ENCODE peak calls at places on chromosomes 11 and 22, in eight cellular contexts. One of them, this sample, is unnamed.
A peak's percentile ranks its signal among the peaks of the same experiment; 100 is the strongest.

GRCh38 chr11:118938491-118939411 is 13.0 kb upstream of the BCL9L start:
- DNase-seq in CD8-positive, alpha-beta T cell: no peak
- DNase-seq in PC-9: peak; percentile 100
- DNase-seq in colonic mucosa: no peak
- DNase-seq in K562: no peak
- DNase-seq in SJSA1: peak; percentile 60
- DNase-seq in lower lobe of right lung: peak; percentile 75
- DNase-seq in gastrocnemius medialis: no peak
- DNase-seq in this sample: no peak

GRCh38 chr11:32210601-32211000 is 119.7 kb downstream of the RCN1 start:
- DNase-seq in CD8-positive, alpha-beta T cell: no peak
- DNase-seq in PC-9: no peak
- DNase-seq in colonic mucosa: no peak
- DNase-seq in K562: no peak
- DNase-seq in SJSA1: no peak
- DNase-seq in lower lobe of right lung: no peak
- DNase-seq in gastrocnemius medialis: no peak
- DNase-seq in this sample: no peak

GRCh38 chr11:86047275-86047991 is 21.5 kb downstream of the PICALM start:
- DNase-seq in CD8-positive, alpha-beta T cell: peak; percentile 30
- DNase-seq in PC-9: peak; percentile 82
- DNase-seq in colonic mucosa: no peak
- DNase-seq in K562: no peak
- DNase-seq in SJSA1: no peak
- DNase-seq in lower lobe of right lung: no peak
- DNase-seq in gastrocnemius medialis: no peak
- DNase-seq in this sample: no peak

GRCh38 chr11:72621008-72621610 is 53.1 kb downstream of the PDE2A start:
- DNase-seq in CD8-positive, alpha-beta T cell: no peak
- DNase-seq in PC-9: no peak
- DNase-seq in colonic mucosa: no peak
- DNase-seq in K562: no peak
- DNase-seq in SJSA1: no peak
- DNase-seq in lower lobe of right lung: no peak
- DNase-seq in gastrocnemius medialis: no peak
- DNase-seq in this sample: no peak

GRCh38 chr11:35990170-35990569 is 46.3 kb downstream of the LDLRAD3 start:
- DNase-seq in CD8-positive, alpha-beta T cell: no peak
- DNase-seq in PC-9: no peak
- DNase-seq in colonic mucosa: no peak
- DNase-seq in K562: no peak
- DNase-seq in SJSA1: no peak
- DNase-seq in lower lobe of right lung: no peak
- DNase-seq in gastrocnemius medialis: no peak
- DNase-seq in this sample: no peak

GRCh38 chr11:118267486-118267885 is 3.4 kb upstream of the MPZL2 start:
- DNase-seq in CD8-positive, alpha-beta T cell: no peak
- DNase-seq in PC-9: peak; percentile 20
- DNase-seq in colonic mucosa: no peak
- DNase-seq in K562: no peak
- DNase-seq in SJSA1: no peak
- DNase-seq in lower lobe of right lung: no peak
- DNase-seq in gastrocnemius medialis: no peak
- DNase-seq in this sample: no peak

GRCh38 chr11:123546515-123546914 is 107.9 kb downstream of the SCN3B start:
- DNase-seq in CD8-positive, alpha-beta T cell: no peak
- DNase-seq in PC-9: no peak
- DNase-seq in colonic mucosa: no peak
- DNase-seq in K562: no peak
- DNase-seq in SJSA1: peak; percentile 44
- DNase-seq in lower lobe of right lung: no peak
- DNase-seq in gastrocnemius medialis: no peak
- DNase-seq in this sample: no peak

GRCh38 chr22:46457502-46458488 is 79.6 kb downstream of the CELSR1 start:
- DNase-seq in CD8-positive, alpha-beta T cell: no peak
- DNase-seq in PC-9: peak; percentile 88
- DNase-seq in colonic mucosa: no peak
- DNase-seq in K562: no peak
- DNase-seq in SJSA1: no peak
- DNase-seq in lower lobe of right lung: no peak
- DNase-seq in gastrocnemius medialis: no peak
- DNase-seq in this sample: no peak

GRCh38 chr11:19060629-19061028 is at the start of gene MRGPRX2:
- DNase-seq in CD8-positive, alpha-beta T cell: no peak
- DNase-seq in PC-9: no peak
- DNase-seq in colonic mucosa: no peak
- DNase-seq in K562: no peak
- DNase-seq in SJSA1: no peak
- DNase-seq in lower lobe of right lung: no peak
- DNase-seq in gastrocnemius medialis: no peak
- DNase-seq in this sample: no peak

GRCh38 chr22:19533049-19533626 is 8.9 kb upstream of the CLDN5 start:
- DNase-seq in CD8-positive, alpha-beta T cell: no peak
- DNase-seq in PC-9: no peak
- DNase-seq in colonic mucosa: no peak
- DNase-seq in K562: no peak
- DNase-seq in SJSA1: no peak
- DNase-seq in lower lobe of right lung: no peak
- DNase-seq in gastrocnemius medialis: no peak
- DNase-seq in this sample: no peak

GRCh38 chr22:19527321-19527721 is 3.1 kb upstream of the CLDN5 start:
- DNase-seq in CD8-positive, alpha-beta T cell: no peak
- DNase-seq in PC-9: no peak
- DNase-seq in colonic mucosa: no peak
- DNase-seq in K562: no peak
- DNase-seq in SJSA1: no peak
- DNase-seq in lower lobe of right lung: no peak
- DNase-seq in gastrocnemius medialis: no peak
- DNase-seq in this sample: peak; percentile 10

GRCh38 chr22:19527861-19528417 is 3.7 kb upstream of the CLDN5 start:
- DNase-seq in CD8-positive, alpha-beta T cell: no peak
- DNase-seq in PC-9: no peak
- DNase-seq in colonic mucosa: no peak
- DNase-seq in K562: no peak
- DNase-seq in SJSA1: no peak
- DNase-seq in lower lobe of right lung: no peak
- DNase-seq in gastrocnemius medialis: no peak
- DNase-seq in this sample: no peak

GRCh38 chr22:19533857-19534256 is 9.6 kb upstream of the CLDN5 start:
- DNase-seq in CD8-positive, alpha-beta T cell: no peak
- DNase-seq in PC-9: no peak
- DNase-seq in colonic mucosa: no peak
- DNase-seq in K562: no peak
- DNase-seq in SJSA1: no peak
- DNase-seq in lower lobe of right lung: no peak
- DNase-seq in gastrocnemius medialis: no peak
- DNase-seq in this sample: no peak

GRCh38 chr22:19530751-19531150 is 6.5 kb upstream of the CLDN5 start:
- DNase-seq in CD8-positive, alpha-beta T cell: no peak
- DNase-seq in PC-9: no peak
- DNase-seq in colonic mucosa: no peak
- DNase-seq in K562: no peak
- DNase-seq in SJSA1: no peak
- DNase-seq in lower lobe of right lung: no peak
- DNase-seq in gastrocnemius medialis: no peak
- DNase-seq in this sample: no peak
- H3K27ac ChIP-seq in CD8-positive, alpha-beta T cell: no peak overlapping the region
- H3K27ac ChIP-seq in PC-9: no peak overlapping the region
- H3K27ac ChIP-seq in colonic mucosa: no peak overlapping the region
- H3K27ac ChIP-seq in K562: no peak overlapping the region
- H3K27ac ChIP-seq in SJSA1: no peak overlapping the region
- H3K27ac ChIP-seq in lower lobe of right lung: no peak overlapping the region
- H3K27ac ChIP-seq in gastrocnemius medialis: no peak overlapping the region
- H3K27ac ChIP-seq in this sample: no peak overlapping the region

GRCh38 chr22:48882636-48883200 is 945.0 kb downstream of the BRD1 start:
- DNase-seq in CD8-positive, alpha-beta T cell: no peak
- DNase-seq in PC-9: no peak
- DNase-seq in colonic mucosa: no peak
- DNase-seq in K562: no peak
- DNase-seq in SJSA1: no peak
- DNase-seq in lower lobe of right lung: peak; percentile 19
- DNase-seq in gastrocnemius medialis: no peak
- DNase-seq in this sample: no peak

GRCh38 chr22:48884292-48884691 is 943.4 kb downstream of the BRD1 start:
- DNase-seq in CD8-positive, alpha-beta T cell: no peak
- DNase-seq in PC-9: no peak
- DNase-seq in colonic mucosa: no peak
- DNase-seq in K562: no peak
- DNase-seq in SJSA1: no peak
- DNase-seq in lower lobe of right lung: peak; percentile 23
- DNase-seq in gastrocnemius medialis: no peak
- DNase-seq in this sample: no peak

GRCh38 chr22:48881326-48881980 is 946.2 kb downstream of the BRD1 start:
- DNase-seq in CD8-positive, alpha-beta T cell: no peak
- DNase-seq in PC-9: no peak
- DNase-seq in colonic mucosa: no peak
- DNase-seq in K562: no peak
- DNase-seq in SJSA1: no peak
- DNase-seq in lower lobe of right lung: peak; percentile 22
- DNase-seq in gastrocnemius medialis: no peak
- DNase-seq in this sample: no peak

GRCh38 chr22:48884786-48885185 is 942.9 kb downstream of the BRD1 start:
- DNase-seq in CD8-positive, alpha-beta T cell: no peak
- DNase-seq in PC-9: no peak
- DNase-seq in colonic mucosa: no peak
- DNase-seq in K562: no peak
- DNase-seq in SJSA1: peak; percentile 39
- DNase-seq in lower lobe of right lung: peak; percentile 35
- DNase-seq in gastrocnemius medialis: no peak
- DNase-seq in this sample: no peak

DNA sequence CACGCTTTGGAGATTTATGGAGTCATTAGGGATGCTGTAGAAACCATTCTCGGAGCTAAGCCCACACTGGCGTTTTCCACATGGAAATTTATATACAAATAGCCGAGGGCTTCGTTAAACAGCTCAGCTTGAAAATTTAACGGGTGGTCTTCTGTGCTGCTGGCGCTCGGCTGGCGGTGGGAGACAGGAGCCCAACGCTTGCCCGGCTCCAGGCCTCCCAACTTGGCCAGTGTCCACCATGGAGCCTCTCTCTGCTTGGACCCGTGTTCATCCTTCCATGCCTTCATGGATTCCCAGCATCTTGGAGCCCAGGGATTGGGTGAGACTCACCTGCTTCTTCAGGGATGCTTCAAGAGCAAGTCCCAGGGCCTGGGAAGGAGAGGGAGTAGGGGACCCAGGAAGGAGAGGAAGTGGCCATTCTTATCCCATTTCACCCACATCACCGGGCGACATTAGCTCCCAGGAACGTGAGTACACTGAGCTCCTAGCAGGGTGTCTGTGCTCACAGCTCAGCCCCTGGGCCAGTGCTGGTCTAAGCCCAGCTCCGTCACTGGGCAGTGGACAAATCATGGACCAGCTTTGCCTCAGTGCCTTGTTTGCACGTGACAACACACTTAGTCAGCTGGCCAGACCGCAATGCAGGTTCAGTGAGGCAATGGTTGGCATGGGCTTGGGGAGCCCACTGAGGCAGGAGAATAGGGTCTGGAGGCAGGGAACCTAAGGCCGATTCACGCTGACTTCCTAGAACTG is 944.3 kb downstream of the BRD1 start:
- DNase-seq in CD8-positive, alpha-beta T cell: no peak
- DNase-seq in PC-9: no peak
- DNase-seq in colonic mucosa: no peak
- DNase-seq in K562: no peak
- DNase-seq in SJSA1: no peak
- DNase-seq in lower lobe of right lung: peak; percentile 33
- DNase-seq in gastrocnemius medialis: no peak
- DNase-seq in this sample: no peak
- H3K4me3 ChIP-seq in CD8-positive, alpha-beta T cell: no peak overlapping the region
- H3K4me3 ChIP-seq in PC-9: no peak overlapping the region
- H3K4me3 ChIP-seq in colonic mucosa: no peak overlapping the region
- H3K4me3 ChIP-seq in K562: no peak overlapping the region
- H3K4me3 ChIP-seq in SJSA1: no peak overlapping the region
- H3K4me3 ChIP-seq in lower lobe of right lung: no peak overlapping the region
- H3K4me3 ChIP-seq in gastrocnemius medialis: no peak overlapping the region
- H3K4me3 ChIP-seq in this sample: no peak overlapping the region

GRCh38 chr11:3866836-3867208 is 11.4 kb downstream of the STIM1 start:
- DNase-seq in CD8-positive, alpha-beta T cell: no peak
- DNase-seq in PC-9: no peak
- DNase-seq in colonic mucosa: no peak
- DNase-seq in K562: no peak
- DNase-seq in SJSA1: no peak
- DNase-seq in lower lobe of right lung: no peak
- DNase-seq in gastrocnemius medialis: no peak
- DNase-seq in this sample: no peak
- H3K27ac ChIP-seq in CD8-positive, alpha-beta T cell: no peak overlapping the region
- H3K27ac ChIP-seq in PC-9: no peak overlapping the region
- H3K27ac ChIP-seq in colonic mucosa: no peak overlapping the region
- H3K27ac ChIP-seq in K562: peak overlapping the region; percentile 77
- H3K27ac ChIP-seq in SJSA1: peak overlapping the region; percentile 63
- H3K27ac ChIP-seq in lower lobe of right lung: peak overlapping the region; percentile 69
- H3K27ac ChIP-seq in gastrocnemius medialis: peak overlapping the region; percentile 100
- H3K27ac ChIP-seq in this sample: peak overlapping the region; percentile 50

GRCh38 chr11:57498540-57498939 is 17.0 kb downstream of the SLC43A1 start:
- DNase-seq in CD8-positive, alpha-beta T cell: no peak
- DNase-seq in PC-9: no peak
- DNase-seq in colonic mucosa: no peak
- DNase-seq in K562: no peak
- DNase-seq in SJSA1: no peak
- DNase-seq in lower lobe of right lung: no peak
- DNase-seq in gastrocnemius medialis: no peak
- DNase-seq in this sample: no peak

GRCh38 chr11:57499983-57500461 is 15.5 kb downstream of the SLC43A1 start:
- DNase-seq in CD8-positive, alpha-beta T cell: no peak
- DNase-seq in PC-9: no peak
- DNase-seq in colonic mucosa: no peak
- DNase-seq in K562: no peak
- DNase-seq in SJSA1: no peak
- DNase-seq in lower lobe of right lung: no peak
- DNase-seq in gastrocnemius medialis: no peak
- DNase-seq in this sample: no peak

GRCh38 chr11:57500926-57501325 is 14.6 kb downstream of the SLC43A1 start:
- DNase-seq in CD8-positive, alpha-beta T cell: no peak
- DNase-seq in PC-9: no peak
- DNase-seq in colonic mucosa: no peak
- DNase-seq in K562: no peak
- DNase-seq in SJSA1: no peak
- DNase-seq in lower lobe of right lung: no peak
- DNase-seq in gastrocnemius medialis: no peak
- DNase-seq in this sample: no peak

GRCh38 chr11:57500526-57500925 is 15.0 kb downstream of the SLC43A1 start:
- DNase-seq in CD8-positive, alpha-beta T cell: no peak
- DNase-seq in PC-9: no peak
- DNase-seq in colonic mucosa: no peak
- DNase-seq in K562: no peak
- DNase-seq in SJSA1: no peak
- DNase-seq in lower lobe of right lung: no peak
- DNase-seq in gastrocnemius medialis: no peak
- DNase-seq in this sample: peak; percentile 48

DNA sequence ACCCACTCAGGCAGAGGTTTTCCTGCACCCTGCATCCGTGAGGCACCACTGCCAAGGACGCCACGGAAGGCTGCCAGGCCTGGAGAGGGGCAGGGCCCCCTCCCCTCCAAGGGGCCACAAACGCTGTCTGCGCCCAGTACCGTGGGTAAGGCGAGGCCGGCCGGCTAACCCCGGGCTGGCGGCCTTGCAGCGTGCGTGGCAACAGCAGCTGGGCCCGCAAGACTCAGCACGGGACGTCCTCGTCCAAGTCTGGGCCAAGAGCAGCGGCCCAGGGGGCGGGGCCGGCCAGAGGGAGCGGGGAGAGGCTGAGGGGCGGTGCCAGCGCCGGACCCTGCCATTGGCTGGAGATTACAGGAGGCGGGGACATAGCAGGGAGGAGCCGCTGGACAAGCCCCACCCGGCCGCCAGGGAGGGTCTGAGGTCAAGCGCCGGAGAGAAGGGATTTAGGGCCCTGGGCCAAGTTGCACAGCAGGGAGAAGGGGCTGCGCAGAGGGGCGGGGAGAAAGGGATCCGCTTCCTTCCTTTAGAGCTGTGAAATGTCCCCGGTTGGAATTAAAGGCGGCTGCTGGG is 16.0 kb downstream of the SLC43A1 start:
- DNase-seq in CD8-positive, alpha-beta T cell: peak; percentile 25
- DNase-seq in PC-9: peak; percentile 78
- DNase-seq in colonic mucosa: peak; percentile 97
- DNase-seq in K562: peak; percentile 96
- DNase-seq in SJSA1: peak; percentile 94
- DNase-seq in lower lobe of right lung: peak; percentile 95
- DNase-seq in gastrocnemius medialis: peak; percentile 99
- DNase-seq in this sample: peak; percentile 97
- H3K4me3 ChIP-seq in CD8-positive, alpha-beta T cell: no peak overlapping the region
- H3K4me3 ChIP-seq in PC-9: peak overlapping the region; percentile 52
- H3K4me3 ChIP-seq in colonic mucosa: no peak overlapping the region
- H3K4me3 ChIP-seq in K562: peak overlapping the region; percentile 7
- H3K4me3 ChIP-seq in SJSA1: peak overlapping the region; percentile 6
- H3K4me3 ChIP-seq in lower lobe of right lung: peak overlapping the region; percentile 39
- H3K4me3 ChIP-seq in gastrocnemius medialis: peak overlapping the region; percentile 53
- H3K4me3 ChIP-seq in this sample: no peak overlapping the region

This sample was measured in heart right ventricle.